ENCODE peak calls at places on chromosomes 13 and 19, in ten cellular contexts. L is CD4-positive, CD25-positive, alpha-beta regulatory T cell; Q is tibial artery; X is fibroblast of the aortic adventitia; K is activated CD4-positive, alpha-beta T cell treated with anti-CD3 and anti-CD28 coated beads for 48 hours; N is AG09319; J is endothelial cell; V is C1 segment of cervical spinal cord; C is Right ventricle myocardium superior; H is HS-5. T is an unnamed sample.

GRCh38 chr13:74206061-74206561 is 71.9 kb upstream of the KLF12 start:
- DNase-seq in X (peak), L (no peak), K (no peak), Q (no peak), H (no peak), N (peak), J (no peak), V (no peak), C (no peak), T (no peak)

GRCh38 chr13:96650301-96650886 is 343.9 kb downstream of the OXGR1 start:
- DNase-seq in K (no peak), H (peak), V (no peak), J (no peak), C (no peak), X (peak), Q (no peak), L (no peak), N (no peak), T (no peak)

GRCh38 chr13:23212621-23213020 is 31.8 kb downstream of the SGCG start:
- DNase-seq in C (no peak), N (no peak), H (no peak), Q (no peak), L (no peak), X (peak), J (no peak), V (no peak), K (no peak), T (no peak)

GRCh38 chr13:25179011-25179410 is 6.9 kb upstream of the AMER2 start:
- DNase-seq in C (no peak), J (no peak), X (no peak), V (no peak), L (no peak), Q (no peak), N (no peak), H (no peak), K (no peak), T (no peak)

GRCh38 chr13:50676602-50677001 is 166.9 kb downstream of the DLEU7 start:
- DNase-seq in H (no peak), K (no peak), C (no peak), N (no peak), X (peak), J (no peak), L (no peak), V (no peak), Q (no peak), T (no peak)

GRCh38 chr13:41152005-41152404 is 19.4 kb upstream of the KBTBD6 start:
- DNase-seq in K (no peak), C (no peak), L (no peak), V (no peak), H (no peak), Q (no peak), N (no peak), J (no peak), X (no peak), T (no peak)

GRCh38 chr13:83498486-83499190 is 383.6 kb downstream of the SLITRK1 start:
- DNase-seq in C (no peak), H (peak), V (no peak), X (peak), L (no peak), Q (no peak), K (no peak), N (peak), J (no peak), T (no peak)

GRCh38 chr13:113001251-113002140 is 32.5 kb downstream of the MCF2L start:
- DNase-seq in J (no peak), H (no peak), Q (no peak), L (no peak), X (no peak), N (no peak), K (no peak), C (peak), V (peak), T (no peak)

GRCh38 chr13:28022848-28023518 is 34.5 kb upstream of the URAD start:
- DNase-seq in K (no peak), J (no peak), V (no peak), L (no peak), C (peak), N (no peak), H (no peak), Q (no peak), X (peak), T (no peak)

GRCh38 chr19:42024622-42025111 is 30.6 kb upstream of the ATP1A3 start:
- DNase-seq in N (peak), C (peak), J (no peak), Q (no peak), K (no peak), H (no peak), L (no peak), X (peak), V (peak), T (no peak)

GRCh38 chr13:95660981-95661581 is 15.9 kb upstream of the DNAJC3 start:
- DNase-seq in L (peak), H (no peak), N (no peak), C (no peak), Q (no peak), K (no peak), V (no peak), J (peak), X (peak), T (no peak)